ENCODE peak calls at places on chromosomes 6 and 20, in six cellular contexts. W, U, E, N, Z and H are unnamed samples.

GRCh38 chr6:36320475-36320874 is 16.2 kb downstream of the BNIP5 start:
- DNase-seq in W (no peak), U (no peak), E (no peak), N (no peak), Z (peak), H (no peak)

GRCh38 chr6:119273799-119274595 is 75.6 kb downstream of the MAN1A1 start:
- DNase-seq in W (no peak), U (no peak), E (no peak), N (peak), Z (no peak), H (no peak)

GRCh38 chr6:119137194-119138072 is 59.0 kb upstream of the FAM184A start:
- DNase-seq in W (no peak), U (no peak), E (no peak), N (peak), Z (no peak), H (no peak)

GRCh38 chr6:12844284-12845223 is 128.0 kb downstream of the PHACTR1 start:
- DNase-seq in W (no peak), U (no peak), E (no peak), N (peak), Z (no peak), H (no peak)

GRCh38 chr6:106356382-106356781 is 4.1 kb upstream of the CRYBG1 start:
- DNase-seq in W (no peak), U (no peak), E (no peak), N (no peak), Z (no peak), H (no peak)

GRCh38 chr20:20227013-20227571 is 140.8 kb upstream of the INSM1 start:
- DNase-seq in W (no peak), U (no peak), E (no peak), N (no peak), Z (no peak), H (no peak)

GRCh38 chr6:13916230-13916944 is 8.4 kb upstream of the RNF182 start:
- DNase-seq in W (no peak), U (no peak), E (no peak), N (peak), Z (no peak), H (no peak)

GRCh38 chr20:10179574-10180298 is 38.9 kb upstream of the SNAP25 start:
- DNase-seq in W (no peak), U (no peak), E (no peak), N (peak), Z (no peak), H (no peak)

GRCh38 chr6:81767163-81768000 is 14.9 kb upstream of the TENT5A start:
- DNase-seq in W (no peak), U (no peak), E (no peak), N (peak), Z (peak), H (no peak)

GRCh38 chr6:158437571-158437970 is 122.3 kb upstream of the TMEM181 start:
- DNase-seq in W (no peak), U (no peak), E (no peak), N (peak), Z (no peak), H (no peak)

GRCh38 chr6:1757133-1757532 is 147.4 kb downstream of the FOXC1 start:
- DNase-seq in W (no peak), U (no peak), E (no peak), N (no peak), Z (no peak), H (no peak)

GRCh38 chr20:21100590-21101452 is 5.3 kb downstream of the LINC00237 start:
- DNase-seq in W (no peak), U (no peak), E (no peak), N (peak), Z (peak), H (no peak)

GRCh38 chr20:16609066-16609465 is 35.8 kb upstream of the KIF16B start:
- DNase-seq in W (no peak), U (no peak), E (no peak), N (no peak), Z (no peak), H (no peak)

GRCh38 chr6:33441457-33441856 is 12.9 kb upstream of the ZBTB9 start:
- DNase-seq in W (no peak), U (no peak), E (no peak), N (no peak), Z (no peak), H (no peak)

GRCh38 chr20:21397341-21398108 is at the start of gene NKX2-4:
- DNase-seq in W (no peak), U (no peak), E (no peak), N (no peak), Z (no peak), H (no peak)

GRCh38 chr20:4007383-4008025 is 7.9 kb downstream of the RNF24 start:
- DNase-seq in W (no peak), U (no peak), E (no peak), N (no peak), Z (no peak), H (no peak)

DNA sequence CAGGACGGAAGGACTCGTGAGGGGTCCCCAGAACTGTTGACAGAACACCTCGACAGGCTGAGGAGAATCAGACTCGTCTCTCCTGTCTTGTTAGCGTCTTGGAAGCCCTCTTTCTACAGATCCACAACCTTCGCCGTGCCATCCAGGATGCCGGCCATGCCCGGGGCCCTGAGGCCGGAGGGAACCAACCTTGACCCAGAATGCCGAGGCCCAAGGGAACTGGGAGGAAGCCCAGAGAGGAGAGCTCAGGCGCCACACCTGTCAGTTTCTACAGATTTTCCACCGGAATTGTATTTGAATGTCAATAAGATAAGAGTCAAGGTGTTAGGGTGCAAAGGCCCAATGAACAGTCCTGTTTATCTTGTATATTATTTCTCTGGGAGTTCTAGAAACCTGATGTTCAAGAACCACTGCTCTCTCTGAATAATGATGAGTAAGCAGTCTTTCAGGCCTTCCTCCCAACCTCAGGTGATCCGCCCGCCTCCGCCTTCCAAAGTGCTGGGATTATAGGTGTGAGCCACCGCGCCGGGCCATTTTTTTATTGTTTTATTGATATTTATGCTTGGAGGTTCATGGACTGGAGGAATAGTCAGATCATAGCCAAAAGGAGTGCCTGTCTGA is 804 bp upstream of the ME1 start:
- DNase-seq in W (no peak), U (peak), E (peak), N (no peak), Z (peak), H (peak)
- H3K4me3 ChIP-seq in W (peak), U (peak), E (peak), N (peak), Z (peak), H (peak)

DNA sequence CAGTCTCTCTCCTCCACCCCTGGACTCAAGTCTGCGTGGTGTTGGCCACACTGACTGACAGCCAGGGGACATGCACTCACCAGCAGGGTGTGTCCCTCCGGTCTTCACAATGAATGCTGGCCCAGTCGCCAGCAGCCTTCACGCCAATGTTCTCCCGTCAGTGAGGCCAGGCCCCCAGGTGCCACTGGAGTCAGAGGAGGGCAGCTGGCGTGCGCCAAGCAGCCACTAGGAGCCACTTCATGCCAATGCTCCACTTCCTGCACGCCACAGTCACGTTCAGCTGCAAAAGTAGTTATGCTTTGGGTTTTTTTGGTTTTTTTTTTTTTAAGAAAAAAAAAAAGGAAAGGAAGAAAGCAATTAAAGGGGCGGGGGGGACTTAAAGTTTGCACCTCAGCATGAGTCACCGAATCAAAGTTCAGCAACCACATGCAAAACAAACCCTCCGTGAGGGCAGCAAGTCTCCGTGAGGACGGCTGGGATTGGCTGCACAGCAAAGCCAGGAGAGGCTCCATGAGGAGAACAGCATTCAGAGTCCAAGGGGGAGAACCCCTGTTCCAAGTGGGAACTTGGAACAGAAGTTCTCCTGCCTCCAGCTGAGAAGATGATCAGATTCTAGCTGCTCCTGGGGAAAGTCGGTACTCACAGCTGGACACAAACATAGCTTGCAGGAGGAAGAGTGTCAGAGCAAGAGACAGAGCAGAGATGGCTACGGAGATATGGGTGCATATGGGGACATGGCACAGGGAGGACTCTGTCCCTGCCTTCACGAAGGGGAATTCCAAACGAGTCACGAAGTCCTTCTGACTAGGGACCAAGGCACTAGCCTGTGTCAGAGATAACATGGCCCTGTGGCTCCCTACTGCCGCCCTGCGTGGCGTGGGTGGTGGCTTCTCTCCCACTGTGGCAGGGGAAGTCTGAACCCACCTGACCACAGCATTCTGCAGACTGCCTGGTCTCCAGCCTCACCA is at the start of gene ZC3H12D:
- DNase-seq in W (peak), U (peak), E (peak), N (peak), Z (peak), H (no peak)
- TF ChIP-seq CTCF in W (peak), U (no peak), E (peak), N (peak), Z (no peak), H (no peak)

GRCh38 chr20:6127825-6128224 is 5.0 kb upstream of the FERMT1 start:
- DNase-seq in W (no peak), U (no peak), E (no peak), N (no peak), Z (no peak), H (no peak)

GRCh38 chr20:6126846-6127245 is 4.0 kb upstream of the FERMT1 start:
- DNase-seq in W (no peak), U (no peak), E (no peak), N (no peak), Z (no peak), H (no peak)

GRCh38 chr20:6134592-6134991 is 11.8 kb upstream of the FERMT1 start:
- DNase-seq in W (no peak), U (no peak), E (no peak), N (no peak), Z (no peak), H (peak)

DNA sequence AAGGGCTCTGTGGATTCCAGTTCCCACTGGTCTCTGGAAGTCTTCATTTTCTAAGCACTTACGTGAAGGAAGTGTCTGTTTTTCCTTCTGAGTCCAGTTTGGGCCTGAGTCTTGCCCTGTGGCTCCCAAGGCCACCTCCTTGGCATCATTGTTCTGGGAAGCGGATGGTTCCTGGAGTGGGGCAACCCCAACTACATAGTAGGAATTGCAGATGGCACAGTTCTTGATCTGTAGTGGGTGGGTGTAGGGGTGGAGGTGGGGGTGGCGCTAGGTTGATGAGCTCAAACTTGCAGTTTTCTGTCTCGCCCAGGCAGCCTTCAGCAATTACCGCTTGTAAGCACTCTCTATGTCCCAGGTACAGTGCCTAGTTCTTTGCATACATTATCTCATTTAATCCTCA is 7.2 kb upstream of the FERMT1 start:
- DNase-seq in W (no peak), U (no peak), E (no peak), N (no peak), Z (no peak), H (no peak)
- H3K4me3 ChIP-seq in W (no peak), U (no peak), E (no peak), N (no peak), Z (no peak), H (no peak)

GRCh38 chr6:3381233-3382065 is 75.4 kb downstream of the SLC22A23 start:
- DNase-seq in W (no peak), U (no peak), E (no peak), N (no peak), Z (no peak), H (no peak)

GRCh38 chr6:3384346-3385143 is 72.3 kb downstream of the SLC22A23 start:
- DNase-seq in W (no peak), U (no peak), E (no peak), N (no peak), Z (no peak), H (no peak)

GRCh38 chr6:3380344-3381232 is 76.3 kb downstream of the SLC22A23 start:
- DNase-seq in W (no peak), U (no peak), E (peak), N (no peak), Z (no peak), H (peak)

GRCh38 chr6:3383525-3383924 is 73.3 kb downstream of the SLC22A23 start:
- DNase-seq in W (no peak), U (no peak), E (peak), N (peak), Z (peak), H (no peak)

DNA sequence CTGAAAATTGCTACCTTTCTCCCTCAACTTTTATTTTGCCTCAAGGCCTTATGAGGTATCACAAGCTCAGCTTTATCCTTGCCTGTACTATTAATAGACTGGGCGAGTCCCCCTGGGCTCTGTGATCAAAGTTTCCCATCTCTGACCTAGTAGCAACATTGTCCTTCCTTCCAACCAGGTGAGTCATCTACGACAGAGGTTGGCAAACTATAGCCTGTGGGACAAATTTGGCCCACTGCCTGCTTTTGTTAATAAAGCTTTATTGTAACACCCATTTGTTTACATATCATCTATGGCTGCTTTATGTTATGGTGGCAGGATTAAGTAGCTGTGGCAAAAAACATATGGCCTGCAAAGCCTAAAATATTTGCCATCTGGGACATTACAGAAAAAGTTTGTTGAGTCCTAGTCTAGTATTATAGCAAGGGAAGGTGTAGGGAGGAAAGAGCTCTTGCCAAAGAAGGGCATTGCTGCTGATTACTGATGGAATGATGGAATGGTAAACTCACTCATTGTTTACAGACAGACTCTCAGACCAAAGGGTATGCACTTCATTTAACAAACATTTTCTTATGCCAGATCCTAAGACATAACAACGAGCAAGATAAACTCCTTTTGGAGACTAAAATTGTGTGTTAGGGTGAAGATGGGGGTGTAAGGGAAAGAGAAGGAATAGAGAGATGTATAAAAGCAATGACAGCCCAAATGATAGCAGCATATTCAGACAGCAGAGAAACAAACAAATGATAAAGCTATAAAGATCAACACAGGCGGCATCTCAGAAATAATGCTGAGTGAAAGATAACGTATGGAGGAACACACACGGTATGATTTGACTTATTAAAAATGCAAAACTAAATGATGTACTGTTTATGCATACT is 74.2 kb downstream of the SLC22A23 start:
- DNase-seq in W (no peak), U (no peak), E (peak), N (peak), Z (peak), H (no peak)
- TF ChIP-seq CTCF in W (no peak), U (no peak), E (no peak), N (no peak), Z (no peak), H (no peak)

GRCh38 chr6:20414711-20415110 is 13.0 kb downstream of the E2F3 start:
- DNase-seq in W (no peak), U (no peak), E (no peak), N (no peak), Z (no peak), H (no peak)
- H3K4me3 ChIP-seq in W (no peak), U (no peak), E (no peak), N (no peak), Z (no peak), H (no peak)

GRCh38 chr6:152721956-152722355 is 24.3 kb downstream of the MYCT1 start:
- DNase-seq in W (no peak), U (no peak), E (no peak), N (peak), Z (no peak), H (no peak)

GRCh38 chr6:152726313-152726712 is 24.3 kb upstream of the VIP start:
- DNase-seq in W (no peak), U (no peak), E (no peak), N (no peak), Z (no peak), H (no peak)

GRCh38 chr6:152723398-152723797 is 25.7 kb downstream of the MYCT1 start:
- DNase-seq in W (no peak), U (no peak), E (no peak), N (peak), Z (no peak), H (no peak)

DNA sequence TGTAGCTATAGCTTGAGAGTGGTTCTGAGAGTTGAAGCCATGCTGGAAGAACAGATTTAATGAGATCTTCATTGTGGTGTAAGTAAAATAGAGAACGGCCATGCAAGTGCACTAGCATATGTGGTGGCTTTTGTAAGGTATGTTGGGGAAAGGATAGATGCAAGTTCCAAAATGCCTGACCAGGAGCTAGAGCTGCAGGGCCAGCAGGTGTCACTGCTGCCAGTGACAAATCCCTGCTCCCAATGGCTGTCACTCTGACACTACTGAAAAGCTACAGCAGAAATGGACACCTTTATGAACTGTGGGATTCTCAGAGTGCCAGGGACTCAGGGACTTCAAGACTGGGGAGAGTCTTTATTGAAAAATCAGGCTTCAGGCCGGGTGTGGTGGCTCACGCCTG is 23.1 kb upstream of the VIP start:
- DNase-seq in W (no peak), U (no peak), E (no peak), N (no peak), Z (no peak), H (no peak)
- TF ChIP-seq CTCF in W (no peak), U (no peak), E (no peak), N (no peak), Z (no peak), H (no peak)

DNA sequence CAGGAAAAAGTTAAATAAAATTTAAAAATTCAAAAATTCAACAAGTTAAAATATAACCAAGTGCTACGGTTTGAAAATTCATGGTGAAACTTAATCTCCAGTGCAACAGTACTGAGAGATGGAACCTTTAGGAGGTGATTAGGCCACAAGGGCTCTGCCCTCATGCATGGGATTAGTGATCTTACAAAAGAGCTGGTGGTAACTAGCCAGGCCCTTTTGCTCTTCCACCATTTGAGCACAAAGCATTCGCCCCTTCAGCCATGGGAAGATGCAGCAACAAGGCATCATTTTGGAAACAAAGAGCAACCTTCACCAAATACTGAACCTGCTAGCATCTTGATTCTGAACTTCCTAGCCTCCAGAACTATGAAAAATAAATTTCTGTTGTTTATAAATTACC is 80.9 kb downstream of the RNGTT start:
- DNase-seq in W (no peak), U (no peak), E (no peak), N (no peak), Z (no peak), H (no peak)
- H3K4me3 ChIP-seq in W (no peak), U (no peak), E (no peak), N (no peak), Z (no peak), H (no peak)

GRCh38 chr20:12564982-12565381 is 443.8 kb upstream of the SPTLC3 start:
- DNase-seq in W (no peak), U (no peak), E (no peak), N (no peak), Z (no peak), H (no peak)

GRCh38 chr20:12573428-12573827 is 435.3 kb upstream of the SPTLC3 start:
- DNase-seq in W (no peak), U (no peak), E (no peak), N (no peak), Z (no peak), H (no peak)

GRCh38 chr20:12575352-12576095 is 433.2 kb upstream of the SPTLC3 start:
- DNase-seq in W (peak), U (peak), E (peak), N (no peak), Z (peak), H (no peak)

GRCh38 chr20:12566596-12566995 is 442.2 kb upstream of the SPTLC3 start:
- DNase-seq in W (no peak), U (no peak), E (no peak), N (no peak), Z (no peak), H (no peak)

DNA sequence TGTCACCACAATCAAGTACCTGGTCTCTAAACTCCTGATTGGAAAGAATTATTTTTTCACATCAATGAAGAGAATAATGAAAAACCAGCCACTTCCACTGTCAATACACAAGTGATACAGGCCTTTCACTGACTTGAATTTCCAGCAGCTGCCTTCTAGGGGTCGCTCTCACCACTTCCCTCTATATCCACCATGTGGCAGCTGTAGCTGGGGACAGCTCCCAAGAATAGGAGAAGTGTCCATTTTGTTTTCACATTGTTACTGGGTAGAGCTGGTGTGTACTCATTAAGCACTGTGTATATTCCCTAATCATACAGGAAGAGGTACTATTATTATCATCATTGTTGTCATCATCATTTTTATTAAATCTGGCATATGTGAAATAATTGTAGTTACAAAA is 438.4 kb upstream of the SPTLC3 start:
- DNase-seq in W (no peak), U (no peak), E (no peak), N (no peak), Z (peak), H (no peak)
- TF ChIP-seq CTCF in W (no peak), U (no peak), E (no peak), N (no peak), Z (peak), H (no peak)